ENCODE peak calls at places on chromosomes 12 and 14, in four cellular contexts. K, O, N and W are unnamed samples.

GRCh38 chr12:63911336-63911735 is 66.8 kb downstream of the SRGAP1 start:
- DNase-seq in N (no peak), O (no peak), K (no peak), W (no peak)

GRCh38 chr14:69288001-69288771 is 28.2 kb downstream of the GALNT16 start:
- DNase-seq in K (no peak), N (no peak), O (no peak), W (no peak)

GRCh38 chr14:30751646-30752416 is 122.5 kb upstream of the COCH start:
- DNase-seq in N (no peak), O (no peak), K (no peak), W (no peak)

GRCh38 chr14:93655078-93655750 is 133.1 kb downstream of the PRIMA1 start:
- DNase-seq in N (no peak), K (no peak), O (peak; percentile 89), W (no peak)

GRCh38 chr12:19833775-19834501 is 394.6 kb downstream of the AEBP2 start:
- DNase-seq in N (no peak), K (peak; percentile 47), O (no peak), W (no peak)

GRCh38 chr12:89695830-89696229 is 12.8 kb downstream of the ATP2B1 start:
- DNase-seq in K (no peak), O (no peak), N (no peak), W (no peak)

GRCh38 chr12:90323217-90323616 is 614.6 kb upstream of the ATP2B1 start:
- DNase-seq in N (no peak), O (no peak), K (no peak), W (no peak)

GRCh38 chr12:122686538-122686937 is 16.6 kb downstream of the HCAR2 start:
- DNase-seq in K (no peak), N (no peak), O (no peak), W (no peak)

GRCh38 chr14:75941030-75941429 is 40.8 kb downstream of the TGFB3 start:
- DNase-seq in N (no peak), K (no peak), O (no peak), W (no peak)

GRCh38 chr12:46944104-46944503 is 118.3 kb upstream of the SLC38A4 start:
- DNase-seq in O (no peak), K (no peak), N (no peak), W (no peak)

GRCh38 chr12:48070033-48070432 is 35.8 kb downstream of the SENP1 start:
- DNase-seq in O (no peak), K (no peak), N (no peak), W (no peak)

GRCh38 chr12:11568155-11568761 is 81.2 kb upstream of the ETV6 start:
- DNase-seq in K (no peak), O (no peak), N (no peak), W (no peak)

GRCh38 chr12:56878010-56878339 is 56.2 kb downstream of the SDR9C7 start:
- DNase-seq in N (no peak), K (no peak), O (no peak), W (no peak)